ENCODE peak calls at places on chromosomes 3 and 15, in nine cellular contexts. H is neural progenitor cell, Q is mucosa of descending colon, E is uterus, F is endodermal cell, R is pancreas, J is IMR-90, A is ovary, G is left ventricle myocardium inferior. W is an unnamed sample. For H3K4me1, the result is how much of the 10 kb centered on the place peaks cover.

GRCh38 chr15:41207687-41208448 is 22.7 kb downstream of the EXD1 start:
- DNase-seq in Q (no peak), F (no peak), E (no peak), J (peak), H (no peak), A (no peak), G (no peak), R (no peak), W (no peak)

GRCh38 chr15:47516576-47517371 is 200.5 kb upstream of the SEMA6D start:
- DNase-seq in Q (no peak), H (no peak), R (no peak), A (no peak), F (no peak), E (no peak), J (peak), G (no peak), W (no peak)

GRCh38 chr3:142586803-142587406 is 8.4 kb upstream of the ATR start:
- DNase-seq in J (peak), Q (no peak), R (no peak), H (peak), E (peak), A (no peak), F (peak), G (no peak), W (no peak)

GRCh38 chr15:68309024-68309423 is 31.5 kb downstream of the FEM1B start:
- DNase-seq in G (no peak), J (peak), H (no peak), A (no peak), E (no peak), Q (no peak), R (no peak), F (no peak), W (no peak)

GRCh38 chr3:152317184-152317583 is 48.5 kb downstream of the MBNL1 start:
- DNase-seq in Q (no peak), F (no peak), H (no peak), A (no peak), E (no peak), J (no peak), G (no peak), R (no peak), W (peak)

GRCh38 chr15:43899928-43900327 is 73.1 kb downstream of the WDR76 start:
- DNase-seq in R (no peak), F (no peak), G (no peak), A (no peak), H (no peak), E (no peak), J (no peak), Q (no peak), W (no peak)

GRCh38 chr3:189799366-189799765 is 168.2 kb downstream of the TP63 start:
- DNase-seq in Q (no peak), A (no peak), F (no peak), H (no peak), R (no peak), G (no peak), J (no peak), E (no peak), W (no peak)

GRCh38 chr3:193470710-193471109 is 84.0 kb downstream of the ATP13A4 start:
- DNase-seq in A (no peak), E (no peak), F (no peak), J (no peak), H (no peak), R (no peak), Q (no peak), G (no peak), W (no peak)

GRCh38 chr3:119716998-119717397 is 14.2 kb downstream of the CFAP91 start:
- DNase-seq in A (peak), J (no peak), H (no peak), Q (peak), E (no peak), G (no peak), R (peak), F (no peak), W (no peak)

GRCh38 chr3:31828007-31828406 is 153.1 kb downstream of the OSBPL10 start:
- DNase-seq in J (peak), G (no peak), E (no peak), Q (no peak), R (no peak), H (no peak), A (no peak), F (no peak), W (no peak)

GRCh38 chr3:125045965-125046364 is 9.8 kb downstream of the HEG1 start:
- DNase-seq in Q (no peak), R (no peak), F (no peak), H (no peak), G (no peak), E (no peak), J (peak), A (no peak), W (no peak)

GRCh38 chr15:32909431-32909830 is 191.6 kb downstream of the GREM1 start:
- DNase-seq in E (no peak), A (no peak), G (no peak), J (peak), H (no peak), Q (no peak), F (no peak), R (no peak), W (no peak)

GRCh38 chr3:82281205-82281604 is 519.8 kb upstream of the GBE1 start:
- DNase-seq in E (no peak), Q (no peak), F (peak), A (no peak), G (no peak), H (peak), R (no peak), J (no peak), W (no peak)

GRCh38 chr15:93050648-93051047 is 38.4 kb downstream of the RGMA start:
- DNase-seq in R (no peak), Q (peak), J (no peak), F (no peak), A (no peak), G (no peak), H (no peak), E (no peak), W (no peak)

GRCh38 chr3:131277836-131278497 is 103.6 kb upstream of the NUDT16 start:
- DNase-seq in H (no peak), Q (no peak), R (no peak), F (no peak), A (no peak), J (no peak), E (no peak), G (no peak), W (no peak)

DNA sequence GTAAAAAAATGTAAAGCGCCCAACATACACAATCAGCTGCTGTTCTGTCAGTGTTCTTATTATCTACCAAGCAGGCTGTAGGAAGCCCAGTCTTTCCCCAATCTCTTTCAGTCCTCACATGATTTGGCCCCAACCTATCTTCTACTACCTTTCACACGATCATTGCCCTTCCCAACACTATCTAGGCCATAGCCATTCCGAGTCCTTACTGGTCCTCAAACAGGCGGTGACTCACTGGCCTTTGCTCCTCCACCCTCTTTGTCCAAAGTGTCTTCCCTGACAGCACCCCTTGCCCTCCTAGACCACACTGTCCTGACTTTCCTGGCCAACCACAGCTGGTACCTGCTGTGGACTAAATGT is 881 bp upstream of the RFT1 start:
- DNase-seq in G (no peak), A (no peak), E (no peak), R (no peak), Q (no peak), H (no peak), J (no peak), F (no peak), W (no peak)
- H3K4me3 ChIP-seq in G (peak), A (no peak), E (no peak), R (peak), Q (no peak), H (peak), J (no peak), F (peak), W (no peak)

GRCh38 chr3:9406856-9407626 is 9.6 kb downstream of the SETD5 start:
- DNase-seq in Q (no peak), E (no peak), R (no peak), F (no peak), A (no peak), G (no peak), J (no peak), H (no peak), W (no peak)
- H3K4me1 ChIP-seq in Q (under half), E (under half), R (half or more), F (under half), A (under half), G (half or more), J (under half), H (under half), W (under half)

GRCh38 chr15:96334017-96334704 is 3.7 kb downstream of the NR2F2 start:
- DNase-seq in G (no peak), A (peak), E (no peak), R (no peak), J (no peak), Q (no peak), F (peak), H (peak), W (peak)

GRCh38 chr15:96336643-96337353 is 6.3 kb downstream of the NR2F2 start:
- DNase-seq in G (no peak), H (peak), J (no peak), Q (no peak), A (no peak), F (peak), E (no peak), R (no peak), W (no peak)

GRCh38 chr15:96336045-96336642 is 5.6 kb downstream of the NR2F2 start:
- DNase-seq in F (no peak), J (no peak), E (no peak), G (no peak), H (peak), R (no peak), Q (no peak), A (no peak), W (no peak)

GRCh38 chr15:96334705-96335428 is 4.4 kb downstream of the NR2F2 start:
- DNase-seq in A (no peak), R (no peak), E (no peak), J (no peak), H (peak), G (no peak), F (no peak), Q (no peak), W (no peak)

DNA sequence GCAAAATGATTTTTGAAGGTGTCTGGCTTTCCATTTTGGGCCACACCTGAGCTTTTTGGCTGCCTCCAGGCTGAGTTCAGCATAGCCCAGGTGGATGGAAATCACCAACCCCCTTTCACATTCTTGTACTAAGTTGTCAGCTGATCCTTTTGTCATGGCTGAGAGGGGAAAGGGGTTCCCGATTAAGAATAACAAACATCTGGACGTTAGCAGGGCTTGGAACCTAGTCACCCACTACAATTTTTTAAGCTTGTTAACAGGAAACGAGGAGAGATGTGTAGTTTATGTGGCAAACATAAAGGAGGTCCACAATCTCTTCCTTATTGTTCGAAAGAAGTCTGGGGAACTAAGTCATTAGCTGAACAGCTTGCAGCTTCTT is 4.9 kb downstream of the NR2F2 start:
- DNase-seq in J (no peak), Q (no peak), A (no peak), R (no peak), G (no peak), F (no peak), H (peak), E (no peak), W (no peak)
- H3K4me3 ChIP-seq in J (peak), Q (no peak), A (peak), R (peak), G (peak), F (peak), H (peak), E (peak), W (peak)

GRCh38 chr15:98681061-98681460 is 32.7 kb downstream of the IGF1R start:
- DNase-seq in R (no peak), E (no peak), J (no peak), A (no peak), G (no peak), H (no peak), F (no peak), Q (no peak), W (no peak)
- H3K4me1 ChIP-seq in R (under half), E (under half), J (under half), A (under half), G (half or more), H (under half), F (under half), Q (under half), W (under half)

GRCh38 chr3:184229424-184230080 is at the start of gene VWA5B2:
- DNase-seq in R (peak), A (peak), G (peak), E (peak), H (peak), F (peak), J (peak), Q (peak), W (peak)
- H3K4me3 ChIP-seq in R (peak), A (peak), G (peak), E (peak), H (peak), F (peak), J (peak), Q (no peak), W (peak)

DNA sequence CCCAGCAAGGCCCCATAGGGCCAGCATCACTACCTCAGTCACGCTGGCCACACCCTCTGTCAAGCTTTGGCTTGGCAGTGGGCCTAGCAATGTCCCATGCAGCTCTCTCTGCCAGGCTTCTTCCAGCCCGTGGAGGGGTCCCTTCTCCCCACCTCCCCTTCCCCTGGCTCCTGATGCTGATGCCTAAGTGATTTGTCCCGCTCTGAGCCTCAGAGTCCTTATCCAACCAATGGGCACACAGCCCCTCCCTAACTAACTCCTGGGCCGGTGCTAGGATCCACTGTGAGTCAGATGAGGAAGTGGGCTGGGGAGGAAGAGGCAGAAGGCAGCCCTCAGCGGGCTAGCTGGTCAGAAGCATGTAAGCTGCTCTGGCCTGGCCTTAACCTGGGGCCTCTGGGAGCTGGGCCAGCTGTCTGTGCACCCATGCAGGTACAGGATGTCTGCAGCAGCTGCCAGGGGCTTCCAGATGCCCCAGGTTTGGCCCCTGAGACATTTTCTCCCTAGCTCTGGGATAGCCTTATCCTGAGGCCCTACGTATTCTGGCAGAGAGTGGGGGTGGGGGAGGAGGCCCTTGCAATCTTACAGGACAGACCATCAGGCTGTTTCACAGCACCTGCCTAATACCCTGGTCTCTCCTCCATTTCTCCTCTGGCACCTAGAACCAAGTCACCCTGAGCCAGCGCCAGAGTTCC is 740 bp upstream of the ZBTB47 start:
- DNase-seq in R (peak), F (peak), A (peak), Q (peak), E (peak), G (peak), H (no peak), J (peak), W (peak)
- H3K4me1 ChIP-seq in R (under half), F (under half), A (under half), Q (under half), E (under half), G (half or more), H (under half), J (under half), W (under half)

GRCh38 chr3:12754315-12754714 is 4.7 kb downstream of the TMEM40 start:
- DNase-seq in J (no peak), G (no peak), Q (no peak), H (no peak), R (no peak), E (no peak), F (no peak), A (no peak), W (no peak)
- H3K4me3 ChIP-seq in J (no peak), G (no peak), Q (no peak), H (no peak), R (no peak), E (no peak), F (no peak), A (no peak), W (no peak)

DNA sequence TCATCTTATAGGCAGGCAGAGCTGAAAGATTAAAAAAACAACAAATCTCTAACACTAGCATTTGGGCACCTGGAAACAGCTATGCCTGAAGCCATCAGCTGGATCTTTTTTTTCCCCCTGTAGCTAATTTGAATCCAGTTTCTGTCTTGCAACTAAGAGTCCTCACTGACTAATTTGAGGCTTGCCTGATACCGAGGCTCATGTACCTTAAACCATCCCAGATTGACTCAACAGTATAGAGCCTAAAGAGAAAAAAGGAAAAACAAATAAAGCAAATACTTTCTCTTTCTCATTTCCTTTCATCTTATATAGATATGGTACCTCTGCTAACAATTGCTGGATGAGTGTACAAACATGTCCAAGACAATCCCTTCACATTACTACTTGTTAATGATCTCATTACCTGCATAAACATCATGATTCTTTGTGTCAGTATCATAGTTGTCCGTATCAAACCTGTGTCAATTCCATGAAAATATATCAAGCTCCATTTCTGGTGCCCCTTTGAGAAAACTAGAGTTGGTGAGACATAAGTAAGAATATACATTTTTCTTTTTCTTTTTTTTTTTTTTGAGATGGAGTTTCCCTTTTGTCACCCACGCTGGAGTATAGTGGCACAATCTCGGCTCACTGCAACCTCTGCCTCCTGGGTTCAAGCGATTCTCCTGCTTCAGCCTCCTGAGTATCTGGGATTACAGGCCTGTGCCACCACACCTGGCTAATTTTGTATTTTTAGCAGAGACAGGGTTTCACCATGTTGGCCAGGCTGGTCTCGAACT is 43.1 kb downstream of the BHLHE40 start:
- DNase-seq in H (no peak), R (no peak), A (no peak), F (no peak), E (no peak), J (peak), Q (no peak), G (no peak), W (no peak)
- H3K4me1 ChIP-seq in H (under half), R (under half), A (under half), F (under half), E (under half), J (under half), Q (under half), G (under half), W (under half)